ENCODE peak calls at places on chromosomes 2 and 18, in ten cellular contexts. One of them, this sample, is unnamed.

GRCh38 chr18:59957957-59958356 is 58.2 kb downstream of the PMAIP1 start:
- DNase-seq in CD4-positive, alpha-beta T cell: no peak
- DNase-seq in Calu3: peak
- DNase-seq in hypothalamus: no peak
- DNase-seq in iPS DF 6.9: no peak
- DNase-seq in NAMALWA: peak
- DNase-seq in vagina: no peak
- DNase-seq in COLO829: peak
- DNase-seq in NCI-H1417: peak
- DNase-seq in stimulated activated CD8-positive, alpha-beta memory T cell treated with anti-CD3 and anti-CD28 coated beads, Interleukin-7, amount 100 ng/mL, for 1 hour: no peak
- DNase-seq in this sample: no peak

GRCh38 chr2:234840336-234840735 is 111.5 kb upstream of the SH3BP4 start:
- DNase-seq in hypothalamus: no peak
- DNase-seq in iPS DF 6.9: peak
- DNase-seq in NAMALWA: no peak
- DNase-seq in NCI-H1417: no peak
- DNase-seq in stimulated activated CD8-positive, alpha-beta memory T cell treated with anti-CD3 and anti-CD28 coated beads, Interleukin-7, amount 100 ng/mL, for 1 hour: no peak
- DNase-seq in Calu3: peak
- DNase-seq in vagina: no peak
- DNase-seq in COLO829: peak
- DNase-seq in CD4-positive, alpha-beta T cell: no peak
- DNase-seq in this sample: no peak

GRCh38 chr2:55620123-55620779 is 2.8 kb upstream of the PPP4R3B start:
- DNase-seq in CD4-positive, alpha-beta T cell: no peak
- DNase-seq in COLO829: no peak
- DNase-seq in iPS DF 6.9: no peak
- DNase-seq in Calu3: peak
- DNase-seq in NCI-H1417: no peak
- DNase-seq in hypothalamus: no peak
- DNase-seq in NAMALWA: peak
- DNase-seq in stimulated activated CD8-positive, alpha-beta memory T cell treated with anti-CD3 and anti-CD28 coated beads, Interleukin-7, amount 100 ng/mL, for 1 hour: no peak
- DNase-seq in vagina: no peak
- DNase-seq in this sample: no peak

GRCh38 chr2:130756041-130756720 is 841 bp downstream of the AMER3 start:
- DNase-seq in vagina: no peak
- DNase-seq in NCI-H1417: peak
- DNase-seq in CD4-positive, alpha-beta T cell: no peak
- DNase-seq in COLO829: peak
- DNase-seq in stimulated activated CD8-positive, alpha-beta memory T cell treated with anti-CD3 and anti-CD28 coated beads, Interleukin-7, amount 100 ng/mL, for 1 hour: no peak
- DNase-seq in hypothalamus: no peak
- DNase-seq in iPS DF 6.9: no peak
- DNase-seq in NAMALWA: no peak
- DNase-seq in Calu3: peak
- DNase-seq in this sample: peak

GRCh38 chr2:234091432-234091879 is 41.0 kb downstream of the SPP2 start:
- DNase-seq in Calu3: peak
- DNase-seq in vagina: no peak
- DNase-seq in NAMALWA: no peak
- DNase-seq in COLO829: peak
- DNase-seq in NCI-H1417: no peak
- DNase-seq in CD4-positive, alpha-beta T cell: no peak
- DNase-seq in hypothalamus: no peak
- DNase-seq in stimulated activated CD8-positive, alpha-beta memory T cell treated with anti-CD3 and anti-CD28 coated beads, Interleukin-7, amount 100 ng/mL, for 1 hour: no peak
- DNase-seq in iPS DF 6.9: no peak
- DNase-seq in this sample: no peak

GRCh38 chr2:143758629-143759330 is 629.6 kb downstream of the ARHGAP15 start:
- DNase-seq in NAMALWA: no peak
- DNase-seq in Calu3: peak
- DNase-seq in vagina: no peak
- DNase-seq in hypothalamus: no peak
- DNase-seq in COLO829: no peak
- DNase-seq in CD4-positive, alpha-beta T cell: no peak
- DNase-seq in stimulated activated CD8-positive, alpha-beta memory T cell treated with anti-CD3 and anti-CD28 coated beads, Interleukin-7, amount 100 ng/mL, for 1 hour: no peak
- DNase-seq in NCI-H1417: no peak
- DNase-seq in iPS DF 6.9: no peak
- DNase-seq in this sample: no peak

GRCh38 chr2:121705390-121705789 is 31.3 kb downstream of the NIFK start:
- DNase-seq in Calu3: no peak
- DNase-seq in iPS DF 6.9: no peak
- DNase-seq in NAMALWA: no peak
- DNase-seq in NCI-H1417: no peak
- DNase-seq in COLO829: no peak
- DNase-seq in stimulated activated CD8-positive, alpha-beta memory T cell treated with anti-CD3 and anti-CD28 coated beads, Interleukin-7, amount 100 ng/mL, for 1 hour: no peak
- DNase-seq in vagina: no peak
- DNase-seq in hypothalamus: no peak
- DNase-seq in CD4-positive, alpha-beta T cell: no peak
- DNase-seq in this sample: no peak

GRCh38 chr2:27081984-27082772 is 3.8 kb downstream of the EMILIN1 start:
- DNase-seq in hypothalamus: no peak
- DNase-seq in vagina: no peak
- DNase-seq in stimulated activated CD8-positive, alpha-beta memory T cell treated with anti-CD3 and anti-CD28 coated beads, Interleukin-7, amount 100 ng/mL, for 1 hour: no peak
- DNase-seq in COLO829: no peak
- DNase-seq in NCI-H1417: no peak
- DNase-seq in iPS DF 6.9: no peak
- DNase-seq in Calu3: no peak
- DNase-seq in NAMALWA: no peak
- DNase-seq in CD4-positive, alpha-beta T cell: no peak
- DNase-seq in this sample: no peak

GRCh38 chr2:236744316-236745105 is 174.9 kb downstream of the ACKR3 start:
- DNase-seq in NAMALWA: no peak
- DNase-seq in NCI-H1417: no peak
- DNase-seq in CD4-positive, alpha-beta T cell: no peak
- DNase-seq in hypothalamus: no peak
- DNase-seq in iPS DF 6.9: no peak
- DNase-seq in vagina: no peak
- DNase-seq in stimulated activated CD8-positive, alpha-beta memory T cell treated with anti-CD3 and anti-CD28 coated beads, Interleukin-7, amount 100 ng/mL, for 1 hour: no peak
- DNase-seq in COLO829: no peak
- DNase-seq in Calu3: no peak
- DNase-seq in this sample: no peak

GRCh38 chr2:29113891-29114321 is 1.3 kb upstream of the CLIP4 start:
- DNase-seq in NCI-H1417: peak
- DNase-seq in CD4-positive, alpha-beta T cell: no peak
- DNase-seq in NAMALWA: no peak
- DNase-seq in vagina: no peak
- DNase-seq in COLO829: no peak
- DNase-seq in stimulated activated CD8-positive, alpha-beta memory T cell treated with anti-CD3 and anti-CD28 coated beads, Interleukin-7, amount 100 ng/mL, for 1 hour: no peak
- DNase-seq in iPS DF 6.9: no peak
- DNase-seq in hypothalamus: no peak
- DNase-seq in Calu3: peak
- DNase-seq in this sample: no peak

GRCh38 chr2:189819297-189819704 is 35.1 kb downstream of the PMS1 start:
- DNase-seq in vagina: no peak
- DNase-seq in NAMALWA: no peak
- DNase-seq in NCI-H1417: no peak
- DNase-seq in hypothalamus: no peak
- DNase-seq in iPS DF 6.9: no peak
- DNase-seq in COLO829: no peak
- DNase-seq in Calu3: no peak
- DNase-seq in CD4-positive, alpha-beta T cell: no peak
- DNase-seq in stimulated activated CD8-positive, alpha-beta memory T cell treated with anti-CD3 and anti-CD28 coated beads, Interleukin-7, amount 100 ng/mL, for 1 hour: no peak
- DNase-seq in this sample: no peak

GRCh38 chr18:75474332-75474731 is 46.8 kb upstream of the SMIM21 start:
- DNase-seq in NCI-H1417: no peak
- DNase-seq in hypothalamus: no peak
- DNase-seq in Calu3: no peak
- DNase-seq in COLO829: no peak
- DNase-seq in NAMALWA: no peak
- DNase-seq in CD4-positive, alpha-beta T cell: no peak
- DNase-seq in iPS DF 6.9: no peak
- DNase-seq in vagina: no peak
- DNase-seq in stimulated activated CD8-positive, alpha-beta memory T cell treated with anti-CD3 and anti-CD28 coated beads, Interleukin-7, amount 100 ng/mL, for 1 hour: no peak
- DNase-seq in this sample: no peak

GRCh38 chr18:79925656-79925979 is 25.8 kb downstream of the SLC66A2 start:
- DNase-seq in CD4-positive, alpha-beta T cell: no peak
- DNase-seq in iPS DF 6.9: no peak
- DNase-seq in Calu3: no peak
- DNase-seq in hypothalamus: no peak
- DNase-seq in vagina: no peak
- DNase-seq in NCI-H1417: no peak
- DNase-seq in NAMALWA: no peak
- DNase-seq in COLO829: no peak
- DNase-seq in stimulated activated CD8-positive, alpha-beta memory T cell treated with anti-CD3 and anti-CD28 coated beads, Interleukin-7, amount 100 ng/mL, for 1 hour: no peak
- DNase-seq in this sample: no peak

GRCh38 chr2:57207191-57207590 is 839.4 kb upstream of the VRK2 start:
- DNase-seq in COLO829: no peak
- DNase-seq in NAMALWA: no peak
- DNase-seq in CD4-positive, alpha-beta T cell: no peak
- DNase-seq in Calu3: no peak
- DNase-seq in vagina: no peak
- DNase-seq in iPS DF 6.9: no peak
- DNase-seq in hypothalamus: no peak
- DNase-seq in stimulated activated CD8-positive, alpha-beta memory T cell treated with anti-CD3 and anti-CD28 coated beads, Interleukin-7, amount 100 ng/mL, for 1 hour: no peak
- DNase-seq in NCI-H1417: no peak
- DNase-seq in this sample: no peak

GRCh38 chr2:47334356-47335136 is 68.4 kb upstream of the MSH2 start:
- DNase-seq in iPS DF 6.9: no peak
- DNase-seq in COLO829: no peak
- DNase-seq in CD4-positive, alpha-beta T cell: no peak
- DNase-seq in Calu3: no peak
- DNase-seq in NAMALWA: no peak
- DNase-seq in vagina: no peak
- DNase-seq in stimulated activated CD8-positive, alpha-beta memory T cell treated with anti-CD3 and anti-CD28 coated beads, Interleukin-7, amount 100 ng/mL, for 1 hour: no peak
- DNase-seq in hypothalamus: no peak
- DNase-seq in NCI-H1417: peak
- DNase-seq in this sample: no peak

GRCh38 chr18:27378396-27379094 is 193.4 kb upstream of the CHST9 start:
- DNase-seq in Calu3: peak
- DNase-seq in CD4-positive, alpha-beta T cell: no peak
- DNase-seq in COLO829: peak
- DNase-seq in stimulated activated CD8-positive, alpha-beta memory T cell treated with anti-CD3 and anti-CD28 coated beads, Interleukin-7, amount 100 ng/mL, for 1 hour: no peak
- DNase-seq in iPS DF 6.9: no peak
- DNase-seq in hypothalamus: no peak
- DNase-seq in NAMALWA: no peak
- DNase-seq in vagina: no peak
- DNase-seq in NCI-H1417: no peak
- DNase-seq in this sample: no peak

GRCh38 chr2:14288016-14288415 is 344.5 kb upstream of the LRATD1 start:
- DNase-seq in vagina: no peak
- DNase-seq in NAMALWA: no peak
- DNase-seq in Calu3: peak
- DNase-seq in iPS DF 6.9: no peak
- DNase-seq in CD4-positive, alpha-beta T cell: no peak
- DNase-seq in hypothalamus: no peak
- DNase-seq in COLO829: no peak
- DNase-seq in NCI-H1417: peak
- DNase-seq in stimulated activated CD8-positive, alpha-beta memory T cell treated with anti-CD3 and anti-CD28 coated beads, Interleukin-7, amount 100 ng/mL, for 1 hour: no peak
- DNase-seq in this sample: no peak

GRCh38 chr18:58095655-58096054 is 51.6 kb downstream of the NEDD4L start:
- DNase-seq in hypothalamus: no peak
- DNase-seq in Calu3: no peak
- DNase-seq in iPS DF 6.9: no peak
- DNase-seq in NAMALWA: no peak
- DNase-seq in vagina: no peak
- DNase-seq in stimulated activated CD8-positive, alpha-beta memory T cell treated with anti-CD3 and anti-CD28 coated beads, Interleukin-7, amount 100 ng/mL, for 1 hour: no peak
- DNase-seq in COLO829: no peak
- DNase-seq in CD4-positive, alpha-beta T cell: no peak
- DNase-seq in NCI-H1417: no peak
- DNase-seq in this sample: no peak

GRCh38 chr18:3293196-3293951 is 31.4 kb downstream of the MYL12B start:
- DNase-seq in CD4-positive, alpha-beta T cell: no peak
- DNase-seq in COLO829: no peak
- DNase-seq in vagina: no peak
- DNase-seq in iPS DF 6.9: no peak
- DNase-seq in stimulated activated CD8-positive, alpha-beta memory T cell treated with anti-CD3 and anti-CD28 coated beads, Interleukin-7, amount 100 ng/mL, for 1 hour: no peak
- DNase-seq in Calu3: no peak
- DNase-seq in NAMALWA: no peak
- DNase-seq in NCI-H1417: no peak
- DNase-seq in hypothalamus: no peak
- DNase-seq in this sample: no peak

This sample was measured in H1.